ENCODE peak calls at places on chromosomes 16 and 17, in ten cellular contexts. One of them, this sample, is unnamed.

GRCh38 chr16:2708955-2709587 is 11.0 kb downstream of the PRSS27 start:
- DNase-seq in WTC11: no peak
- DNase-seq in Panc1: no peak
- DNase-seq in AG09309: no peak
- DNase-seq in ACHN: no peak
- DNase-seq in stimulated activated effector memory CD8-positive, alpha-beta T cell treated with anti-CD3 and anti-CD28 coated beads, Interleukin-12 subunit alpha, Interleukin-12 subunit beta, amount 100 ng/mL, for 72 hours: no peak
- DNase-seq in amygdala: no peak
- DNase-seq in islet precursor cell: no peak
- DNase-seq in foreskin melanocyte: no peak
- DNase-seq in body of pancreas: no peak
- DNase-seq in this sample: no peak

GRCh38 chr17:81500026-81500425 is 12.6 kb downstream of the ACTG1 start:
- DNase-seq in WTC11: no peak
- DNase-seq in Panc1: no peak
- DNase-seq in AG09309: no peak
- DNase-seq in ACHN: no peak
- DNase-seq in stimulated activated effector memory CD8-positive, alpha-beta T cell treated with anti-CD3 and anti-CD28 coated beads, Interleukin-12 subunit alpha, Interleukin-12 subunit beta, amount 100 ng/mL, for 72 hours: no peak
- DNase-seq in amygdala: no peak
- DNase-seq in islet precursor cell: peak; percentile 88
- DNase-seq in foreskin melanocyte: no peak
- DNase-seq in body of pancreas: no peak
- DNase-seq in this sample: no peak

GRCh38 chr16:3458852-3459361 is 15.4 kb downstream of the NAA60 start:
- DNase-seq in WTC11: no peak
- DNase-seq in Panc1: no peak
- DNase-seq in AG09309: no peak
- DNase-seq in ACHN: peak; percentile 84
- DNase-seq in stimulated activated effector memory CD8-positive, alpha-beta T cell treated with anti-CD3 and anti-CD28 coated beads, Interleukin-12 subunit alpha, Interleukin-12 subunit beta, amount 100 ng/mL, for 72 hours: peak; percentile 61
- DNase-seq in amygdala: no peak
- DNase-seq in islet precursor cell: no peak
- DNase-seq in foreskin melanocyte: no peak
- DNase-seq in body of pancreas: peak; percentile 84
- DNase-seq in this sample: peak; percentile 94

GRCh38 chr17:17313350-17313991 is 10.3 kb downstream of the NT5M start:
- DNase-seq in WTC11: peak; percentile 79
- DNase-seq in Panc1: peak; percentile 32
- DNase-seq in AG09309: no peak
- DNase-seq in ACHN: peak; percentile 53
- DNase-seq in stimulated activated effector memory CD8-positive, alpha-beta T cell treated with anti-CD3 and anti-CD28 coated beads, Interleukin-12 subunit alpha, Interleukin-12 subunit beta, amount 100 ng/mL, for 72 hours: peak; percentile 70
- DNase-seq in amygdala: no peak
- DNase-seq in islet precursor cell: peak; percentile 86
- DNase-seq in foreskin melanocyte: no peak
- DNase-seq in body of pancreas: peak; percentile 72
- DNase-seq in this sample: peak; percentile 43

GRCh38 chr17:60817187-60817586 is 139.5 kb downstream of the BCAS3 start:
- DNase-seq in WTC11: no peak
- DNase-seq in Panc1: no peak
- DNase-seq in AG09309: peak; percentile 91
- DNase-seq in ACHN: no peak
- DNase-seq in stimulated activated effector memory CD8-positive, alpha-beta T cell treated with anti-CD3 and anti-CD28 coated beads, Interleukin-12 subunit alpha, Interleukin-12 subunit beta, amount 100 ng/mL, for 72 hours: no peak
- DNase-seq in amygdala: no peak
- DNase-seq in islet precursor cell: no peak
- DNase-seq in foreskin melanocyte: peak; percentile 76
- DNase-seq in body of pancreas: no peak
- DNase-seq in this sample: peak; percentile 98

GRCh38 chr16:49216593-49216992 is 65.0 kb downstream of the CBLN1 start:
- DNase-seq in WTC11: peak; percentile 29
- DNase-seq in Panc1: no peak
- DNase-seq in AG09309: no peak
- DNase-seq in ACHN: no peak
- DNase-seq in stimulated activated effector memory CD8-positive, alpha-beta T cell treated with anti-CD3 and anti-CD28 coated beads, Interleukin-12 subunit alpha, Interleukin-12 subunit beta, amount 100 ng/mL, for 72 hours: no peak
- DNase-seq in amygdala: no peak
- DNase-seq in islet precursor cell: no peak
- DNase-seq in foreskin melanocyte: no peak
- DNase-seq in body of pancreas: no peak
- DNase-seq in this sample: no peak

GRCh38 chr17:70254735-70255460 is 85.6 kb downstream of the KCNJ2 start:
- DNase-seq in WTC11: no peak
- DNase-seq in Panc1: no peak
- DNase-seq in AG09309: no peak
- DNase-seq in ACHN: no peak
- DNase-seq in stimulated activated effector memory CD8-positive, alpha-beta T cell treated with anti-CD3 and anti-CD28 coated beads, Interleukin-12 subunit alpha, Interleukin-12 subunit beta, amount 100 ng/mL, for 72 hours: no peak
- DNase-seq in amygdala: no peak
- DNase-seq in islet precursor cell: no peak
- DNase-seq in foreskin melanocyte: no peak
- DNase-seq in body of pancreas: no peak
- DNase-seq in this sample: no peak

GRCh38 chr17:65283704-65284103 is 146.5 kb downstream of the RGS9 start:
- DNase-seq in WTC11: no peak
- DNase-seq in Panc1: no peak
- DNase-seq in AG09309: no peak
- DNase-seq in ACHN: no peak
- DNase-seq in stimulated activated effector memory CD8-positive, alpha-beta T cell treated with anti-CD3 and anti-CD28 coated beads, Interleukin-12 subunit alpha, Interleukin-12 subunit beta, amount 100 ng/mL, for 72 hours: no peak
- DNase-seq in amygdala: no peak
- DNase-seq in islet precursor cell: peak; percentile 58
- DNase-seq in foreskin melanocyte: no peak
- DNase-seq in body of pancreas: no peak
- DNase-seq in this sample: no peak

GRCh38 chr17:2172447-2172938 is 117.6 kb downstream of the HIC1 start:
- DNase-seq in WTC11: no peak
- DNase-seq in Panc1: no peak
- DNase-seq in AG09309: no peak
- DNase-seq in ACHN: peak; percentile 78
- DNase-seq in stimulated activated effector memory CD8-positive, alpha-beta T cell treated with anti-CD3 and anti-CD28 coated beads, Interleukin-12 subunit alpha, Interleukin-12 subunit beta, amount 100 ng/mL, for 72 hours: no peak
- DNase-seq in amygdala: no peak
- DNase-seq in islet precursor cell: peak; percentile 83
- DNase-seq in foreskin melanocyte: no peak
- DNase-seq in body of pancreas: peak; percentile 58
- DNase-seq in this sample: no peak

GRCh38 chr16:12688972-12689850 is 114.5 kb downstream of the CPPED1 start:
- DNase-seq in WTC11: no peak
- DNase-seq in Panc1: no peak
- DNase-seq in AG09309: no peak
- DNase-seq in ACHN: no peak
- DNase-seq in stimulated activated effector memory CD8-positive, alpha-beta T cell treated with anti-CD3 and anti-CD28 coated beads, Interleukin-12 subunit alpha, Interleukin-12 subunit beta, amount 100 ng/mL, for 72 hours: no peak
- DNase-seq in amygdala: no peak
- DNase-seq in islet precursor cell: no peak
- DNase-seq in foreskin melanocyte: peak; percentile 2
- DNase-seq in body of pancreas: no peak
- DNase-seq in this sample: no peak

GRCh38 chr16:53922067-53922804 is 218.3 kb downstream of the FTO start:
- DNase-seq in WTC11: no peak
- DNase-seq in Panc1: no peak
- DNase-seq in AG09309: no peak
- DNase-seq in ACHN: no peak
- DNase-seq in stimulated activated effector memory CD8-positive, alpha-beta T cell treated with anti-CD3 and anti-CD28 coated beads, Interleukin-12 subunit alpha, Interleukin-12 subunit beta, amount 100 ng/mL, for 72 hours: no peak
- DNase-seq in amygdala: no peak
- DNase-seq in islet precursor cell: no peak
- DNase-seq in foreskin melanocyte: no peak
- DNase-seq in body of pancreas: no peak
- DNase-seq in this sample: no peak

GRCh38 chr17:47866941-47867340 is 16.0 kb upstream of the SP6 start:
- DNase-seq in WTC11: no peak
- DNase-seq in Panc1: no peak
- DNase-seq in AG09309: no peak
- DNase-seq in ACHN: no peak
- DNase-seq in stimulated activated effector memory CD8-positive, alpha-beta T cell treated with anti-CD3 and anti-CD28 coated beads, Interleukin-12 subunit alpha, Interleukin-12 subunit beta, amount 100 ng/mL, for 72 hours: no peak
- DNase-seq in amygdala: no peak
- DNase-seq in islet precursor cell: no peak
- DNase-seq in foreskin melanocyte: no peak
- DNase-seq in body of pancreas: no peak
- DNase-seq in this sample: no peak

GRCh38 chr16:4401094-4401501 is 15.3 kb downstream of the CORO7 start:
- DNase-seq in WTC11: no peak
- DNase-seq in Panc1: no peak
- DNase-seq in AG09309: no peak
- DNase-seq in ACHN: no peak
- DNase-seq in stimulated activated effector memory CD8-positive, alpha-beta T cell treated with anti-CD3 and anti-CD28 coated beads, Interleukin-12 subunit alpha, Interleukin-12 subunit beta, amount 100 ng/mL, for 72 hours: no peak
- DNase-seq in amygdala: no peak
- DNase-seq in islet precursor cell: peak; percentile 50
- DNase-seq in foreskin melanocyte: no peak
- DNase-seq in body of pancreas: no peak
- DNase-seq in this sample: no peak

GRCh38 chr16:15529673-15530072 is 95.3 kb downstream of the BMERB1 start:
- DNase-seq in WTC11: no peak
- DNase-seq in Panc1: no peak
- DNase-seq in AG09309: no peak
- DNase-seq in ACHN: no peak
- DNase-seq in stimulated activated effector memory CD8-positive, alpha-beta T cell treated with anti-CD3 and anti-CD28 coated beads, Interleukin-12 subunit alpha, Interleukin-12 subunit beta, amount 100 ng/mL, for 72 hours: no peak
- DNase-seq in amygdala: no peak
- DNase-seq in islet precursor cell: no peak
- DNase-seq in foreskin melanocyte: peak; percentile 59
- DNase-seq in body of pancreas: no peak
- DNase-seq in this sample: no peak

GRCh38 chr17:81690549-81690948 is 6.7 kb downstream of the HGS start:
- DNase-seq in WTC11: no peak
- DNase-seq in Panc1: no peak
- DNase-seq in AG09309: no peak
- DNase-seq in ACHN: no peak
- DNase-seq in stimulated activated effector memory CD8-positive, alpha-beta T cell treated with anti-CD3 and anti-CD28 coated beads, Interleukin-12 subunit alpha, Interleukin-12 subunit beta, amount 100 ng/mL, for 72 hours: no peak
- DNase-seq in amygdala: no peak
- DNase-seq in islet precursor cell: no peak
- DNase-seq in foreskin melanocyte: no peak
- DNase-seq in body of pancreas: no peak
- DNase-seq in this sample: no peak

GRCh38 chr17:74770498-74771318 is 5.4 kb downstream of the NAT9 start:
- DNase-seq in WTC11: peak; percentile 78
- DNase-seq in Panc1: no peak
- DNase-seq in AG09309: no peak
- DNase-seq in ACHN: peak; percentile 60
- DNase-seq in stimulated activated effector memory CD8-positive, alpha-beta T cell treated with anti-CD3 and anti-CD28 coated beads, Interleukin-12 subunit alpha, Interleukin-12 subunit beta, amount 100 ng/mL, for 72 hours: peak; percentile 79
- DNase-seq in amygdala: no peak
- DNase-seq in islet precursor cell: peak; percentile 90
- DNase-seq in foreskin melanocyte: no peak
- DNase-seq in body of pancreas: peak; percentile 89
- DNase-seq in this sample: peak; percentile 44

GRCh38 chr16:76970087-76970744 is 220.8 kb upstream of the MON1B start:
- DNase-seq in WTC11: no peak
- DNase-seq in Panc1: peak; percentile 42
- DNase-seq in AG09309: no peak
- DNase-seq in ACHN: peak; percentile 11
- DNase-seq in stimulated activated effector memory CD8-positive, alpha-beta T cell treated with anti-CD3 and anti-CD28 coated beads, Interleukin-12 subunit alpha, Interleukin-12 subunit beta, amount 100 ng/mL, for 72 hours: no peak
- DNase-seq in amygdala: no peak
- DNase-seq in islet precursor cell: peak; percentile 80
- DNase-seq in foreskin melanocyte: no peak
- DNase-seq in body of pancreas: peak; percentile 17
- DNase-seq in this sample: peak; percentile 57

This sample was measured in renal cortical epithelial cell.